ENCODE peak calls at places on chromosomes 13 and 19, in nine cellular contexts. One of them, this sample, is unnamed.

GRCh38 chr19:49552749-49553148 is 24.9 kb downstream of the RCN3 start:
- DNase-seq in MCF 10A: no peak
- DNase-seq in epithelial cell of proximal tubule: no peak
- DNase-seq in body of pancreas: no peak
- DNase-seq in colonic mucosa: no peak
- DNase-seq in left ventricle myocardium inferior: no peak
- DNase-seq in stomach: no peak
- DNase-seq in gastrocnemius medialis: no peak
- DNase-seq in heart left ventricle: no peak
- DNase-seq in this sample: no peak

GRCh38 chr13:41107584-41108014 is 25.0 kb downstream of the KBTBD6 start:
- DNase-seq in MCF 10A: no peak
- DNase-seq in epithelial cell of proximal tubule: no peak
- DNase-seq in body of pancreas: no peak
- DNase-seq in colonic mucosa: no peak
- DNase-seq in left ventricle myocardium inferior: no peak
- DNase-seq in stomach: no peak
- DNase-seq in gastrocnemius medialis: no peak
- DNase-seq in heart left ventricle: no peak
- DNase-seq in this sample: no peak

GRCh38 chr19:49387936-49388372 is at the start of gene KASH5:
- DNase-seq in MCF 10A: no peak
- DNase-seq in epithelial cell of proximal tubule: no peak
- DNase-seq in body of pancreas: peak; percentile 90
- DNase-seq in colonic mucosa: peak; percentile 74
- DNase-seq in left ventricle myocardium inferior: peak; percentile 72
- DNase-seq in stomach: peak; percentile 83
- DNase-seq in gastrocnemius medialis: peak; percentile 52
- DNase-seq in heart left ventricle: peak; percentile 60
- DNase-seq in this sample: no peak

GRCh38 chr13:38688674-38689073 is 1.8 kb downstream of the FREM2 start:
- DNase-seq in MCF 10A: no peak
- DNase-seq in epithelial cell of proximal tubule: no peak
- DNase-seq in body of pancreas: peak; percentile 19
- DNase-seq in colonic mucosa: no peak
- DNase-seq in left ventricle myocardium inferior: no peak
- DNase-seq in stomach: no peak
- DNase-seq in gastrocnemius medialis: no peak
- DNase-seq in heart left ventricle: no peak
- DNase-seq in this sample: no peak

GRCh38 chr13:21675095-21676007 is 4.5 kb downstream of the FGF9 start:
- DNase-seq in MCF 10A: no peak
- DNase-seq in epithelial cell of proximal tubule: no peak
- DNase-seq in body of pancreas: peak; percentile 56
- DNase-seq in colonic mucosa: peak; percentile 61
- DNase-seq in left ventricle myocardium inferior: peak; percentile 32
- DNase-seq in stomach: peak; percentile 40
- DNase-seq in gastrocnemius medialis: no peak
- DNase-seq in heart left ventricle: peak; percentile 52
- DNase-seq in this sample: no peak

GRCh38 chr13:97460004-97460756 is 26.2 kb downstream of the RAP2A start:
- DNase-seq in MCF 10A: no peak
- DNase-seq in epithelial cell of proximal tubule: no peak
- DNase-seq in body of pancreas: no peak
- DNase-seq in colonic mucosa: no peak
- DNase-seq in left ventricle myocardium inferior: no peak
- DNase-seq in stomach: no peak
- DNase-seq in gastrocnemius medialis: no peak
- DNase-seq in heart left ventricle: no peak
- DNase-seq in this sample: no peak

GRCh38 chr13:111345682-111346081 is 25.2 kb downstream of the TEX29 start:
- DNase-seq in MCF 10A: no peak
- DNase-seq in epithelial cell of proximal tubule: no peak
- DNase-seq in body of pancreas: no peak
- DNase-seq in colonic mucosa: no peak
- DNase-seq in left ventricle myocardium inferior: no peak
- DNase-seq in stomach: no peak
- DNase-seq in gastrocnemius medialis: no peak
- DNase-seq in heart left ventricle: no peak
- DNase-seq in this sample: peak; percentile 60

GRCh38 chr19:4811328-4812131 is 20.0 kb downstream of the TICAM1 start:
- DNase-seq in MCF 10A: peak; percentile 77
- DNase-seq in epithelial cell of proximal tubule: no peak
- DNase-seq in body of pancreas: peak; percentile 88
- DNase-seq in colonic mucosa: peak; percentile 89
- DNase-seq in left ventricle myocardium inferior: peak; percentile 85
- DNase-seq in stomach: peak; percentile 92
- DNase-seq in gastrocnemius medialis: no peak
- DNase-seq in heart left ventricle: peak; percentile 76
- DNase-seq in this sample: peak; percentile 95

GRCh38 chr13:106597190-106597589 is 29.3 kb upstream of the ARGLU1 start:
- DNase-seq in MCF 10A: no peak
- DNase-seq in epithelial cell of proximal tubule: no peak
- DNase-seq in body of pancreas: no peak
- DNase-seq in colonic mucosa: no peak
- DNase-seq in left ventricle myocardium inferior: peak; percentile 77
- DNase-seq in stomach: no peak
- DNase-seq in gastrocnemius medialis: no peak
- DNase-seq in heart left ventricle: peak; percentile 68
- DNase-seq in this sample: no peak
- TF ChIP-seq CTCF in MCF 10A: no peak
- TF ChIP-seq CTCF in epithelial cell of proximal tubule: no peak
- TF ChIP-seq CTCF in body of pancreas: no peak
- TF ChIP-seq CTCF in colonic mucosa: no peak
- TF ChIP-seq CTCF in left ventricle myocardium inferior: no peak
- TF ChIP-seq CTCF in stomach: no peak
- TF ChIP-seq CTCF in gastrocnemius medialis: no peak
- TF ChIP-seq CTCF in heart left ventricle: no peak
- TF ChIP-seq CTCF in this sample: no peak

GRCh38 chr13:42112864-42113263 is 64.4 kb downstream of the DGKH start:
- DNase-seq in MCF 10A: no peak
- DNase-seq in epithelial cell of proximal tubule: no peak
- DNase-seq in body of pancreas: no peak
- DNase-seq in colonic mucosa: no peak
- DNase-seq in left ventricle myocardium inferior: no peak
- DNase-seq in stomach: no peak
- DNase-seq in gastrocnemius medialis: no peak
- DNase-seq in heart left ventricle: no peak
- DNase-seq in this sample: no peak

GRCh38 chr13:42109957-42110356 is 61.5 kb downstream of the DGKH start:
- DNase-seq in MCF 10A: no peak
- DNase-seq in epithelial cell of proximal tubule: no peak
- DNase-seq in body of pancreas: no peak
- DNase-seq in colonic mucosa: no peak
- DNase-seq in left ventricle myocardium inferior: no peak
- DNase-seq in stomach: no peak
- DNase-seq in gastrocnemius medialis: no peak
- DNase-seq in heart left ventricle: no peak
- DNase-seq in this sample: no peak

GRCh38 chr13:42108217-42108616 is 59.8 kb downstream of the DGKH start:
- DNase-seq in MCF 10A: no peak
- DNase-seq in epithelial cell of proximal tubule: no peak
- DNase-seq in body of pancreas: no peak
- DNase-seq in colonic mucosa: no peak
- DNase-seq in left ventricle myocardium inferior: no peak
- DNase-seq in stomach: no peak
- DNase-seq in gastrocnemius medialis: no peak
- DNase-seq in heart left ventricle: no peak
- DNase-seq in this sample: no peak

GRCh38 chr13:42113478-42113877 is 65.0 kb downstream of the DGKH start:
- DNase-seq in MCF 10A: no peak
- DNase-seq in epithelial cell of proximal tubule: no peak
- DNase-seq in body of pancreas: no peak
- DNase-seq in colonic mucosa: no peak
- DNase-seq in left ventricle myocardium inferior: no peak
- DNase-seq in stomach: no peak
- DNase-seq in gastrocnemius medialis: no peak
- DNase-seq in heart left ventricle: no peak
- DNase-seq in this sample: no peak

DNA sequence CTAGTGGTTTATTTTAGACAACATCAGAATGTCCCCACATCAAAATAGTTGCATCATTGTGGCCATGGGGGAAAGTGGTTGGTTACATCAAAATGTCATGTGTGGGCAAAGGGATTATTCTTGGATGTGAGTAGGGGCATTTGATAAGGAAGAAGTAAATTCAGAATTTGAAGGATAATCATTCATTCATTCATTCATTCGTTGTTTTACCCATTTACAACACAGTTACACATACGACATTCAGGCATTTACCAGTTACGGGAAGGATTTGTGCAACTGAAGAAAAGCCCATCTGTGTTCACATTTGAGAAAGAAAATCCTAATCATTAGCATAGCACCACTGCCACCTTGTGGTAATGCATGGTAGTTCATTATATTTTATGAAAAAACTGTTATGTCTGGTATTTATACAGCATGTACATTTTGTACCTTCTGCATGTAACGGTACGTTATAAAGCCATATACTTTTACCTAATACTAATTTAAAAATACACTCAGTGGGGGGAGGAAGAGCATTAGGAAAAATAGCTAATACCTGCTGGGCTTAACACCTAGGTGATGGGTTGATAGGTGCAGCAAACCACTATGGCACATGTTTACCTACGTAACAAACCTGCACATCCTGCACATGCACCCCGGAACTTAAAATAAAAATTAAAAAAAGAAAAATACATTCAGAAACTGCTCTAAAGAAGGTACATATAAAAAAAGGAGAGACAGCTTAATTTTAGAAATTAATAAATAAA is 62.1 kb downstream of the DGKH start:
- DNase-seq in MCF 10A: peak; percentile 82
- DNase-seq in epithelial cell of proximal tubule: peak; percentile 69
- DNase-seq in body of pancreas: peak; percentile 18
- DNase-seq in colonic mucosa: peak; percentile 30
- DNase-seq in left ventricle myocardium inferior: no peak
- DNase-seq in stomach: no peak
- DNase-seq in gastrocnemius medialis: no peak
- DNase-seq in heart left ventricle: no peak
- DNase-seq in this sample: no peak
- TF ChIP-seq CTCF in MCF 10A: peak; percentile 60
- TF ChIP-seq CTCF in epithelial cell of proximal tubule: peak; percentile 64
- TF ChIP-seq CTCF in body of pancreas: peak; percentile 92
- TF ChIP-seq CTCF in colonic mucosa: peak; percentile 66
- TF ChIP-seq CTCF in left ventricle myocardium inferior: peak; percentile 86
- TF ChIP-seq CTCF in stomach: peak; percentile 67
- TF ChIP-seq CTCF in gastrocnemius medialis: peak; percentile 76
- TF ChIP-seq CTCF in heart left ventricle: peak; percentile 87
- TF ChIP-seq CTCF in this sample: peak; percentile 71

GRCh38 chr13:93814658-93815057 is 588.1 kb downstream of the GPC6 start:
- DNase-seq in MCF 10A: no peak
- DNase-seq in epithelial cell of proximal tubule: no peak
- DNase-seq in body of pancreas: no peak
- DNase-seq in colonic mucosa: no peak
- DNase-seq in left ventricle myocardium inferior: no peak
- DNase-seq in stomach: no peak
- DNase-seq in gastrocnemius medialis: no peak
- DNase-seq in heart left ventricle: no peak
- DNase-seq in this sample: no peak
- TF ChIP-seq CTCF in MCF 10A: no peak
- TF ChIP-seq CTCF in epithelial cell of proximal tubule: no peak
- TF ChIP-seq CTCF in body of pancreas: no peak
- TF ChIP-seq CTCF in colonic mucosa: no peak
- TF ChIP-seq CTCF in left ventricle myocardium inferior: no peak
- TF ChIP-seq CTCF in stomach: no peak
- TF ChIP-seq CTCF in gastrocnemius medialis: no peak
- TF ChIP-seq CTCF in heart left ventricle: no peak
- TF ChIP-seq CTCF in this sample: no peak

GRCh38 chr19:29259867-29260281 is 46.9 kb upstream of the UQCRFS1 start:
- DNase-seq in MCF 10A: no peak
- DNase-seq in epithelial cell of proximal tubule: no peak
- DNase-seq in body of pancreas: no peak
- DNase-seq in colonic mucosa: no peak
- DNase-seq in left ventricle myocardium inferior: no peak
- DNase-seq in stomach: no peak
- DNase-seq in gastrocnemius medialis: peak; percentile 33
- DNase-seq in heart left ventricle: no peak
- DNase-seq in this sample: no peak

GRCh38 chr19:29256516-29256915 is 43.6 kb upstream of the UQCRFS1 start:
- DNase-seq in MCF 10A: no peak
- DNase-seq in epithelial cell of proximal tubule: no peak
- DNase-seq in body of pancreas: no peak
- DNase-seq in colonic mucosa: no peak
- DNase-seq in left ventricle myocardium inferior: no peak
- DNase-seq in stomach: no peak
- DNase-seq in gastrocnemius medialis: no peak
- DNase-seq in heart left ventricle: no peak
- DNase-seq in this sample: peak; percentile 66

GRCh38 chr19:29262085-29262484 is 49.1 kb upstream of the UQCRFS1 start:
- DNase-seq in MCF 10A: no peak
- DNase-seq in epithelial cell of proximal tubule: no peak
- DNase-seq in body of pancreas: no peak
- DNase-seq in colonic mucosa: no peak
- DNase-seq in left ventricle myocardium inferior: no peak
- DNase-seq in stomach: no peak
- DNase-seq in gastrocnemius medialis: no peak
- DNase-seq in heart left ventricle: no peak
- DNase-seq in this sample: no peak

GRCh38 chr19:29260477-29261317 is 47.7 kb upstream of the UQCRFS1 start:
- DNase-seq in MCF 10A: peak; percentile 13
- DNase-seq in epithelial cell of proximal tubule: no peak
- DNase-seq in body of pancreas: no peak
- DNase-seq in colonic mucosa: peak; percentile 29
- DNase-seq in left ventricle myocardium inferior: no peak
- DNase-seq in stomach: no peak
- DNase-seq in gastrocnemius medialis: peak; percentile 22
- DNase-seq in heart left ventricle: no peak
- DNase-seq in this sample: no peak

DNA sequence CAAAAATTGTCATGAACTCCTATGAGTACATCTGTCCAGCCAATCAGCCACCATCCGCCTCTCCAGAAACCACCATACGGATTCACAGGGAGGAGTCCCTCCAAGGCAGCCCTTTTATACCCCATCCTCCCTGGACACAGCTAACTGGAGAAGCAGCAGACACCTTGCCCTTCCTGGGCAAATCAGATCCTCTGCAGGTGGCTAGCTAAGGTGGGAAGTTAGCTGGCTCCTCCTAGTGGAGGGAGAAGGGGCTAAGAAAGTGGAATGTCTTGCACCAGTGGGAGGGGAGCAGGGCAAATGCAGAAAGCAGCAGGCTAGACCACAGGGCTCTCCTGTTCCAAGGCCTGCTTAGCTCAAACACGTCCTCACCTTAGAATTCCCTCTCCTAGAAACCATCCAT is 46.2 kb upstream of the UQCRFS1 start:
- DNase-seq in MCF 10A: no peak
- DNase-seq in epithelial cell of proximal tubule: no peak
- DNase-seq in body of pancreas: no peak
- DNase-seq in colonic mucosa: no peak
- DNase-seq in left ventricle myocardium inferior: no peak
- DNase-seq in stomach: no peak
- DNase-seq in gastrocnemius medialis: no peak
- DNase-seq in heart left ventricle: no peak
- DNase-seq in this sample: no peak
- TF ChIP-seq CTCF in MCF 10A: no peak
- TF ChIP-seq CTCF in epithelial cell of proximal tubule: peak; percentile 55
- TF ChIP-seq CTCF in body of pancreas: no peak
- TF ChIP-seq CTCF in colonic mucosa: no peak
- TF ChIP-seq CTCF in left ventricle myocardium inferior: no peak
- TF ChIP-seq CTCF in stomach: no peak
- TF ChIP-seq CTCF in gastrocnemius medialis: no peak
- TF ChIP-seq CTCF in heart left ventricle: no peak
- TF ChIP-seq CTCF in this sample: peak; percentile 19